ENCODE peak calls at places on chromosomes 6 and 20, in ten cellular contexts. One of them, this sample, is unnamed.

GRCh38 chr20:4484431-4485057 is 237.2 kb upstream of the PRND start:
- DNase-seq in GM23338: no peak
- DNase-seq in PC-9: no peak
- DNase-seq in OCI-LY7: no peak
- DNase-seq in SK-N-SH: no peak
- DNase-seq in PC-3: no peak
- DNase-seq in hepatocyte: no peak
- DNase-seq in Karpas-422: no peak
- DNase-seq in HCT116: no peak
- DNase-seq in MM.1S: no peak
- DNase-seq in this sample: no peak

GRCh38 chr6:38354033-38354373 is 285.7 kb downstream of the BTBD9 start:
- DNase-seq in GM23338: no peak
- DNase-seq in PC-9: no peak
- DNase-seq in OCI-LY7: no peak
- DNase-seq in SK-N-SH: no peak
- DNase-seq in PC-3: no peak
- DNase-seq in hepatocyte: no peak
- DNase-seq in Karpas-422: no peak
- DNase-seq in HCT116: no peak
- DNase-seq in MM.1S: no peak
- DNase-seq in this sample: no peak

GRCh38 chr20:44092551-44093248 is 94.3 kb downstream of the JPH2 start:
- DNase-seq in GM23338: peak; percentile 83
- DNase-seq in PC-9: no peak
- DNase-seq in OCI-LY7: peak; percentile 58
- DNase-seq in SK-N-SH: peak; percentile 51
- DNase-seq in PC-3: peak; percentile 82
- DNase-seq in hepatocyte: peak; percentile 65
- DNase-seq in Karpas-422: peak; percentile 89
- DNase-seq in HCT116: no peak
- DNase-seq in MM.1S: peak; percentile 76
- DNase-seq in this sample: peak; percentile 76

GRCh38 chr6:163714179-163714578 is 299.7 kb downstream of the QKI start:
- DNase-seq in GM23338: no peak
- DNase-seq in PC-9: no peak
- DNase-seq in OCI-LY7: no peak
- DNase-seq in SK-N-SH: no peak
- DNase-seq in PC-3: no peak
- DNase-seq in hepatocyte: no peak
- DNase-seq in Karpas-422: no peak
- DNase-seq in HCT116: no peak
- DNase-seq in MM.1S: no peak
- DNase-seq in this sample: no peak

GRCh38 chr6:130337534-130337933 is 28.3 kb upstream of the TMEM200A start:
- DNase-seq in GM23338: no peak
- DNase-seq in PC-9: no peak
- DNase-seq in OCI-LY7: no peak
- DNase-seq in SK-N-SH: no peak
- DNase-seq in PC-3: no peak
- DNase-seq in hepatocyte: no peak
- DNase-seq in Karpas-422: no peak
- DNase-seq in HCT116: no peak
- DNase-seq in MM.1S: no peak
- DNase-seq in this sample: no peak

GRCh38 chr6:127484207-127484858 is 25.1 kb upstream of the KIAA0408 start:
- DNase-seq in GM23338: no peak
- DNase-seq in PC-9: peak; percentile 83
- DNase-seq in OCI-LY7: peak; percentile 5
- DNase-seq in SK-N-SH: no peak
- DNase-seq in PC-3: peak; percentile 75
- DNase-seq in hepatocyte: no peak
- DNase-seq in Karpas-422: no peak
- DNase-seq in HCT116: no peak
- DNase-seq in MM.1S: peak; percentile 89
- DNase-seq in this sample: peak; percentile 69

GRCh38 chr6:54802775-54803631 is 43.6 kb upstream of the FAM83B start:
- DNase-seq in GM23338: peak; percentile 40
- DNase-seq in PC-9: peak; percentile 36
- DNase-seq in OCI-LY7: no peak
- DNase-seq in SK-N-SH: no peak
- DNase-seq in PC-3: peak; percentile 57
- DNase-seq in hepatocyte: peak; percentile 53
- DNase-seq in Karpas-422: no peak
- DNase-seq in HCT116: peak; percentile 31
- DNase-seq in MM.1S: peak; percentile 38
- DNase-seq in this sample: peak; percentile 42

GRCh38 chr6:154937306-154938244 is 57.5 kb upstream of the TIAM2 start:
- DNase-seq in GM23338: peak; percentile 50
- DNase-seq in PC-9: no peak
- DNase-seq in OCI-LY7: no peak
- DNase-seq in SK-N-SH: no peak
- DNase-seq in PC-3: no peak
- DNase-seq in hepatocyte: no peak
- DNase-seq in Karpas-422: no peak
- DNase-seq in HCT116: no peak
- DNase-seq in MM.1S: no peak
- DNase-seq in this sample: no peak

GRCh38 chr6:5135783-5136376 is 50.7 kb downstream of the PPP1R3G start:
- DNase-seq in GM23338: peak; percentile 86
- DNase-seq in PC-9: no peak
- DNase-seq in OCI-LY7: peak; percentile 58
- DNase-seq in SK-N-SH: peak; percentile 53
- DNase-seq in PC-3: peak; percentile 56
- DNase-seq in hepatocyte: no peak
- DNase-seq in Karpas-422: peak; percentile 76
- DNase-seq in HCT116: peak; percentile 27
- DNase-seq in MM.1S: peak; percentile 28
- DNase-seq in this sample: peak; percentile 43

DNA sequence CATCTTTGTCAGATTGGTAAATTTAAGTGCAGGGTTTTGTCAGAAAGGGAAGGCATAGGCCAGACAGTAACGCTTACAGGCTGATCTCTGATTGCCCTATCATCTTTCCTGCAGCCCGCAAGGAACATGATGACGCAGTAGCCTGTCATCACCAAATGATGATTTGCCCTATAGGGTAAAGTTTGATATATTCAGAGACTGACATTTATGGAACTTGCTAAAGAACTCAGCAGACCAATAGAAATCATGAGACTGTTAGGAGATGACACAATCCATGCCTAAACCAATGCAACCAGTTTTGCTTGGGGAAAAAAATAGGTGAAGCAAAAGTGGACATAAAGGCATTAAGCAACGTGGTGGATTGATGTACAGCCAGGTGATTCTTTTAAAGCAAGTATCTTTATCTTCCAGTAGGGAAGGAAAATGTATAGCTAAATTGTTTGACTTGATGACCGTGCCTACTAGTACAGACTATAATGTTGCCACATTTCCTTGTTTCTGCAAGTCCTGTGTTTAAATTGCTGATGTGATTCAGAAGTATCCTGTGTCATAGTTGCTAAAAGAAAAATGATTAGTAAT is 2.4 kb downstream of the NUS1 start:
- DNase-seq in GM23338: no peak
- DNase-seq in PC-9: peak; percentile 62
- DNase-seq in OCI-LY7: no peak
- DNase-seq in SK-N-SH: no peak
- DNase-seq in PC-3: peak; percentile 44
- DNase-seq in hepatocyte: no peak
- DNase-seq in Karpas-422: no peak
- DNase-seq in HCT116: no peak
- DNase-seq in MM.1S: no peak
- DNase-seq in this sample: peak; percentile 76
- H3K4me1 ChIP-seq in GM23338: peaks cover 21% of the 10 kb centered on the region
- H3K4me1 ChIP-seq in PC-9: peaks cover 26% of the 10 kb centered on the region
- H3K4me1 ChIP-seq in OCI-LY7: peaks cover 24% of the 10 kb centered on the region
- H3K4me1 ChIP-seq in SK-N-SH: no peaks in the 10 kb centered on the region
- H3K4me1 ChIP-seq in PC-3: peaks cover 25% of the 10 kb centered on the region
- H3K4me1 ChIP-seq in hepatocyte: peaks cover 13% of the 10 kb centered on the region
- H3K4me1 ChIP-seq in Karpas-422: peaks cover 21% of the 10 kb centered on the region
- H3K4me1 ChIP-seq in HCT116: peaks cover 22% of the 10 kb centered on the region
- H3K4me1 ChIP-seq in MM.1S: peaks cover 8% of the 10 kb centered on the region
- H3K4me1 ChIP-seq in this sample: peaks cover 20% of the 10 kb centered on the region

DNA sequence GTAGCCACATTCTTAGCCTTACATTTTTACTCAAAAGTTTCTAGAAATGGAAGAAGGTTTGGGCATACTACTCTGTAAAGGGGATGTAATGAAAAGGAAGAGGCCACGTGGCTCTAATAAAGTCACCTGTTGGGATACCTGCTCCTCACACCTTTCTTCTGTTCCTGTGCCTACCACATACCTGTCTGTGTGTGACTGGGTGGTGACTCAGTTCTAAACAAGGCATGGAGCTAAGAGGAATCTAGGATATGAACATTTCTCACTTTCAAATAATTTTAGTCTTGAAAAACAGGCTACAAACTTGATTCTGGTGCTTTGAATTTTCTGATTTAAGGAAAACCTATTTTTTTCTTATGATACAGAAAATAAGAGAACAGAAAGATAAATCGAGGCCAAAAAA is 363.6 kb downstream of the RFPL4B start:
- DNase-seq in GM23338: no peak
- DNase-seq in PC-9: no peak
- DNase-seq in OCI-LY7: no peak
- DNase-seq in SK-N-SH: no peak
- DNase-seq in PC-3: peak; percentile 34
- DNase-seq in hepatocyte: no peak
- DNase-seq in Karpas-422: no peak
- DNase-seq in HCT116: no peak
- DNase-seq in MM.1S: no peak
- DNase-seq in this sample: no peak
- H3K9me2 ChIP-seq in GM23338: no peaks in the 10 kb centered on the region
- H3K9me2 ChIP-seq in PC-9: no peaks in the 10 kb centered on the region
- H3K9me2 ChIP-seq in OCI-LY7: no peaks in the 10 kb centered on the region
- H3K9me2 ChIP-seq in SK-N-SH: no peaks in the 10 kb centered on the region
- H3K9me2 ChIP-seq in PC-3: no peaks in the 10 kb centered on the region
- H3K9me2 ChIP-seq in hepatocyte: no peaks in the 10 kb centered on the region
- H3K9me2 ChIP-seq in Karpas-422: no peaks in the 10 kb centered on the region
- H3K9me2 ChIP-seq in HCT116: no peaks in the 10 kb centered on the region
- H3K9me2 ChIP-seq in MM.1S: no peaks in the 10 kb centered on the region
- H3K9me2 ChIP-seq in this sample: no peaks in the 10 kb centered on the region

GRCh38 chr20:35963878-35964277 is 4.5 kb upstream of the CNBD2 start:
- DNase-seq in GM23338: no peak
- DNase-seq in PC-9: no peak
- DNase-seq in OCI-LY7: no peak
- DNase-seq in SK-N-SH: no peak
- DNase-seq in PC-3: no peak
- DNase-seq in hepatocyte: no peak
- DNase-seq in Karpas-422: no peak
- DNase-seq in HCT116: no peak
- DNase-seq in MM.1S: no peak
- DNase-seq in this sample: no peak
- H3K4me3 ChIP-seq in GM23338: no peak overlapping the region
- H3K4me3 ChIP-seq in PC-9: no peak overlapping the region
- H3K4me3 ChIP-seq in OCI-LY7: no peak overlapping the region
- H3K4me3 ChIP-seq in SK-N-SH: no peak overlapping the region
- H3K4me3 ChIP-seq in PC-3: no peak overlapping the region
- H3K4me3 ChIP-seq in hepatocyte: no peak overlapping the region
- H3K4me3 ChIP-seq in Karpas-422: no peak overlapping the region
- H3K4me3 ChIP-seq in HCT116: no peak overlapping the region
- H3K4me3 ChIP-seq in MM.1S: no peak overlapping the region
- H3K4me3 ChIP-seq in this sample: no peak overlapping the region

DNA sequence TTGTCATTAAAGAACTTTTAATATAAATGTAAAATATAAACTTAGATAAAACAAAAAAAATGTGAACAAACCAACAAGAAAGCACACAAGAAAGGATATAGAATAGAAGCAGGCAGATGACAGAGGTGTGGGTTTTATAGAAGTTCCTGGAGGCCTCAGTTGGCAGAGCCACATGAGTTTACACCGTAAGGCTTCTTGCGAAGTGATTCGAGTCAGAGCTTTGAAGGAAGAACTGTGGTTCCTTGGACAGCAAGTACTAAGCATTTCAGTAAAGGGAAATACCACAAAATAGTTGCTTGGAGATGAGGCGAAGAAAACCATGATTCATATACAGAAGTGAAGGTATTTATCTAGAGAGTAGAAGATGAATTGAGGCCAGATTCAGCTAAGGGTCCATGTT is 207.9 kb upstream of the EYA4 start:
- DNase-seq in GM23338: no peak
- DNase-seq in PC-9: no peak
- DNase-seq in OCI-LY7: no peak
- DNase-seq in SK-N-SH: no peak
- DNase-seq in PC-3: no peak
- DNase-seq in hepatocyte: no peak
- DNase-seq in Karpas-422: no peak
- DNase-seq in HCT116: no peak
- DNase-seq in MM.1S: no peak
- DNase-seq in this sample: no peak
- H3K4me1 ChIP-seq in GM23338: no peaks in the 10 kb centered on the region
- H3K4me1 ChIP-seq in PC-9: no peaks in the 10 kb centered on the region
- H3K4me1 ChIP-seq in OCI-LY7: no peaks in the 10 kb centered on the region
- H3K4me1 ChIP-seq in SK-N-SH: no peaks in the 10 kb centered on the region
- H3K4me1 ChIP-seq in PC-3: peaks cover 6% of the 10 kb centered on the region
- H3K4me1 ChIP-seq in hepatocyte: no peaks in the 10 kb centered on the region
- H3K4me1 ChIP-seq in Karpas-422: no peaks in the 10 kb centered on the region
- H3K4me1 ChIP-seq in HCT116: no peaks in the 10 kb centered on the region
- H3K4me1 ChIP-seq in MM.1S: no peaks in the 10 kb centered on the region
- H3K4me1 ChIP-seq in this sample: no peaks in the 10 kb centered on the region

GRCh38 chr20:58938541-58938940 is 42.5 kb upstream of the NELFCD start:
- DNase-seq in GM23338: no peak
- DNase-seq in PC-9: no peak
- DNase-seq in OCI-LY7: no peak
- DNase-seq in SK-N-SH: no peak
- DNase-seq in PC-3: no peak
- DNase-seq in hepatocyte: no peak
- DNase-seq in Karpas-422: peak; percentile 56
- DNase-seq in HCT116: no peak
- DNase-seq in MM.1S: no peak
- DNase-seq in this sample: no peak
- H3K9me2 ChIP-seq in GM23338: peaks cover 5% of the 10 kb centered on the region
- H3K9me2 ChIP-seq in PC-9: no peaks in the 10 kb centered on the region
- H3K9me2 ChIP-seq in OCI-LY7: no peaks in the 10 kb centered on the region
- H3K9me2 ChIP-seq in SK-N-SH: no peaks in the 10 kb centered on the region
- H3K9me2 ChIP-seq in PC-3: no peaks in the 10 kb centered on the region
- H3K9me2 ChIP-seq in hepatocyte: no peaks in the 10 kb centered on the region
- H3K9me2 ChIP-seq in Karpas-422: no peaks in the 10 kb centered on the region
- H3K9me2 ChIP-seq in HCT116: no peaks in the 10 kb centered on the region
- H3K9me2 ChIP-seq in MM.1S: no peaks in the 10 kb centered on the region
- H3K9me2 ChIP-seq in this sample: no peaks in the 10 kb centered on the region

DNA sequence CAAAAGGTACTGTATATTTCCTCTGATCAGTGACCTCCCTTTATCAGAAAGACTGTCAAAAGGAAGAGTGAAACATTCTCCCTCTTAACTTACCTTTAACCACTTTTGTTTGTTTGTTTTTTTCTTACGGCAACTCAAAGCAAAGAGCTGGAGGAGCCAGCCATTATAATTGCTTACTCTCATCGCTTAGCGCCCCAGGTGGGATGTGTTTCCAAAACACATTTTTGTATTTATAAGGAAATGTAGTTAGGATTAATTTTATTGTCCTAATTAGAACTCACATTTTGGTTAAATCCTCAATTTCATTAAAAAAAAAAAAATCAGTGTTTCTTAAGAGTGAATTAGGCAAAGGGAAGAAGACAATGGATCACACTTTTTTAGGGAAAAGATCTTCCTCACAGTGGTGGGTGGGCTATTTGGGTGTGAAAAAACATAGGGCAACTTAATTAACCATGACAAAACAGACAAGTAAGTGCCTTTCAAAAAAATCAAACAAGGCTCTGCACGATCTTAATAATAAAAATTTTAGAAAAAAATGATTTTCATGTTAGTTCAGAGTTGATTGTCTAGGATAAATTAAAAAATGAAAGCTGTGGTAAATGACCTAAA is 1.2 kb upstream of the PHACTR2 start:
- DNase-seq in GM23338: peak; percentile 70
- DNase-seq in PC-9: peak; percentile 76
- DNase-seq in OCI-LY7: no peak
- DNase-seq in SK-N-SH: no peak
- DNase-seq in PC-3: no peak
- DNase-seq in hepatocyte: no peak
- DNase-seq in Karpas-422: no peak
- DNase-seq in HCT116: no peak
- DNase-seq in MM.1S: no peak
- DNase-seq in this sample: peak; percentile 2
- H3K4me3 ChIP-seq in GM23338: peak overlapping the region; percentile 15
- H3K4me3 ChIP-seq in PC-9: peak overlapping the region; percentile 45
- H3K4me3 ChIP-seq in OCI-LY7: no peak overlapping the region
- H3K4me3 ChIP-seq in SK-N-SH: no peak overlapping the region
- H3K4me3 ChIP-seq in PC-3: no peak overlapping the region
- H3K4me3 ChIP-seq in hepatocyte: no peak overlapping the region
- H3K4me3 ChIP-seq in Karpas-422: no peak overlapping the region
- H3K4me3 ChIP-seq in HCT116: no peak overlapping the region
- H3K4me3 ChIP-seq in MM.1S: no peak overlapping the region
- H3K4me3 ChIP-seq in this sample: peak overlapping the region; percentile 35